ENCODE peak calls at places on chromosomes 1 and 21, in five cellular contexts. One of them, this sample, is unnamed.

GRCh38 chr1:27448982-27449381 is 41.0 kb downstream of the WASF2 start:
- DNase-seq in HEK293T: no peak
- DNase-seq in activated CD4-positive, alpha-beta memory T cell treated with anti-CD3 and anti-CD28 coated beads for 36 hours: no peak
- DNase-seq in cardiac muscle cell: no peak
- DNase-seq in GM23248: no peak
- DNase-seq in this sample: no peak

GRCh38 chr1:19166066-19166465 is 44.0 kb downstream of the UBR4 start:
- DNase-seq in GM23248: no peak
- DNase-seq in cardiac muscle cell: no peak
- DNase-seq in activated CD4-positive, alpha-beta memory T cell treated with anti-CD3 and anti-CD28 coated beads for 36 hours: no peak
- DNase-seq in HEK293T: no peak
- DNase-seq in this sample: no peak

GRCh38 chr1:213523781-213524398 is 463.9 kb upstream of the PROX1 start:
- DNase-seq in HEK293T: no peak
- DNase-seq in activated CD4-positive, alpha-beta memory T cell treated with anti-CD3 and anti-CD28 coated beads for 36 hours: no peak
- DNase-seq in GM23248: no peak
- DNase-seq in cardiac muscle cell: no peak
- DNase-seq in this sample: no peak

GRCh38 chr1:39105061-39105840 is 79.1 kb downstream of the NDUFS5 start:
- DNase-seq in cardiac muscle cell: peak
- DNase-seq in HEK293T: peak
- DNase-seq in GM23248: peak
- DNase-seq in activated CD4-positive, alpha-beta memory T cell treated with anti-CD3 and anti-CD28 coated beads for 36 hours: peak
- DNase-seq in this sample: peak

GRCh38 chr1:105027838-105028471 is 1278.3 kb downstream of the AMY1C start:
- DNase-seq in cardiac muscle cell: no peak
- DNase-seq in GM23248: no peak
- DNase-seq in activated CD4-positive, alpha-beta memory T cell treated with anti-CD3 and anti-CD28 coated beads for 36 hours: no peak
- DNase-seq in HEK293T: no peak
- DNase-seq in this sample: no peak

GRCh38 chr1:23533288-23534130 is 2.5 kb upstream of the E2F2 start:
- DNase-seq in HEK293T: no peak
- DNase-seq in GM23248: no peak
- DNase-seq in activated CD4-positive, alpha-beta memory T cell treated with anti-CD3 and anti-CD28 coated beads for 36 hours: peak
- DNase-seq in cardiac muscle cell: no peak
- DNase-seq in this sample: no peak

GRCh38 chr1:109954180-109954579 is 30.4 kb upstream of the AHCYL1 start:
- DNase-seq in cardiac muscle cell: no peak
- DNase-seq in GM23248: no peak
- DNase-seq in HEK293T: no peak
- DNase-seq in activated CD4-positive, alpha-beta memory T cell treated with anti-CD3 and anti-CD28 coated beads for 36 hours: no peak
- DNase-seq in this sample: no peak

GRCh38 chr1:226309398-226310122 is 596 bp upstream of the LIN9 start:
- DNase-seq in GM23248: peak
- DNase-seq in HEK293T: no peak
- DNase-seq in activated CD4-positive, alpha-beta memory T cell treated with anti-CD3 and anti-CD28 coated beads for 36 hours: no peak
- DNase-seq in cardiac muscle cell: peak
- DNase-seq in this sample: peak

GRCh38 chr1:232149302-232150201 is 480.4 kb downstream of the SIPA1L2 start:
- DNase-seq in GM23248: peak
- DNase-seq in cardiac muscle cell: peak
- DNase-seq in HEK293T: no peak
- DNase-seq in activated CD4-positive, alpha-beta memory T cell treated with anti-CD3 and anti-CD28 coated beads for 36 hours: no peak
- DNase-seq in this sample: peak

GRCh38 chr1:243716901-243717300 is 133.1 kb downstream of the AKT3 start:
- DNase-seq in cardiac muscle cell: no peak
- DNase-seq in activated CD4-positive, alpha-beta memory T cell treated with anti-CD3 and anti-CD28 coated beads for 36 hours: no peak
- DNase-seq in GM23248: peak
- DNase-seq in HEK293T: no peak
- DNase-seq in this sample: no peak

GRCh38 chr21:28111151-28111619 is 881.5 kb downstream of the LTN1 start:
- DNase-seq in GM23248: peak
- DNase-seq in activated CD4-positive, alpha-beta memory T cell treated with anti-CD3 and anti-CD28 coated beads for 36 hours: no peak
- DNase-seq in HEK293T: no peak
- DNase-seq in cardiac muscle cell: peak
- DNase-seq in this sample: peak

GRCh38 chr1:172167801-172168596 is 252.5 kb upstream of the C1orf105 start:
- DNase-seq in activated CD4-positive, alpha-beta memory T cell treated with anti-CD3 and anti-CD28 coated beads for 36 hours: no peak
- DNase-seq in HEK293T: no peak
- DNase-seq in GM23248: peak
- DNase-seq in cardiac muscle cell: peak
- DNase-seq in this sample: peak

GRCh38 chr1:66752000-66752592 is at the start of gene DYNLT5:
- DNase-seq in GM23248: peak
- DNase-seq in activated CD4-positive, alpha-beta memory T cell treated with anti-CD3 and anti-CD28 coated beads for 36 hours: no peak
- DNase-seq in HEK293T: no peak
- DNase-seq in cardiac muscle cell: peak
- DNase-seq in this sample: peak

GRCh38 chr1:235017191-235017590 is 111.4 kb downstream of the TOMM20 start:
- DNase-seq in GM23248: no peak
- DNase-seq in activated CD4-positive, alpha-beta memory T cell treated with anti-CD3 and anti-CD28 coated beads for 36 hours: no peak
- DNase-seq in cardiac muscle cell: no peak
- DNase-seq in HEK293T: no peak
- DNase-seq in this sample: no peak

GRCh38 chr21:42475526-42476492 is 20.2 kb downstream of the RSPH1 start:
- DNase-seq in GM23248: no peak
- DNase-seq in HEK293T: no peak
- DNase-seq in cardiac muscle cell: no peak
- DNase-seq in activated CD4-positive, alpha-beta memory T cell treated with anti-CD3 and anti-CD28 coated beads for 36 hours: no peak
- DNase-seq in this sample: no peak

GRCh38 chr1:205677152-205677551 is 3.2 kb downstream of the SLC45A3 start:
- DNase-seq in cardiac muscle cell: no peak
- DNase-seq in activated CD4-positive, alpha-beta memory T cell treated with anti-CD3 and anti-CD28 coated beads for 36 hours: no peak
- DNase-seq in GM23248: no peak
- DNase-seq in HEK293T: no peak
- DNase-seq in this sample: no peak

GRCh38 chr21:27564684-27565280 is 597.9 kb upstream of the ADAMTS5 start:
- DNase-seq in activated CD4-positive, alpha-beta memory T cell treated with anti-CD3 and anti-CD28 coated beads for 36 hours: peak
- DNase-seq in HEK293T: peak
- DNase-seq in cardiac muscle cell: peak
- DNase-seq in GM23248: peak
- DNase-seq in this sample: peak

GRCh38 chr1:98398649-98399048 is 262.9 kb upstream of the SNX7 start:
- DNase-seq in cardiac muscle cell: peak
- DNase-seq in HEK293T: no peak
- DNase-seq in GM23248: peak
- DNase-seq in activated CD4-positive, alpha-beta memory T cell treated with anti-CD3 and anti-CD28 coated beads for 36 hours: no peak
- DNase-seq in this sample: no peak

GRCh38 chr1:155570593-155570990 is 8.0 kb upstream of the ASH1L start:
- DNase-seq in HEK293T: no peak
- DNase-seq in activated CD4-positive, alpha-beta memory T cell treated with anti-CD3 and anti-CD28 coated beads for 36 hours: no peak
- DNase-seq in cardiac muscle cell: peak
- DNase-seq in GM23248: no peak
- DNase-seq in this sample: no peak

GRCh38 chr1:203133969-203134725 is 6.6 kb downstream of the ADORA1 start:
- DNase-seq in GM23248: peak
- DNase-seq in HEK293T: no peak
- DNase-seq in cardiac muscle cell: peak
- DNase-seq in activated CD4-positive, alpha-beta memory T cell treated with anti-CD3 and anti-CD28 coated beads for 36 hours: no peak
- DNase-seq in this sample: no peak

GRCh38 chr1:44839561-44839960 is 3.5 kb downstream of the PTCH2 start:
- DNase-seq in GM23248: no peak
- DNase-seq in cardiac muscle cell: no peak
- DNase-seq in activated CD4-positive, alpha-beta memory T cell treated with anti-CD3 and anti-CD28 coated beads for 36 hours: no peak
- DNase-seq in HEK293T: no peak
- DNase-seq in this sample: no peak

GRCh38 chr1:230749150-230749549 is 2.0 kb downstream of the CAPN9 start:
- DNase-seq in activated CD4-positive, alpha-beta memory T cell treated with anti-CD3 and anti-CD28 coated beads for 36 hours: no peak
- DNase-seq in cardiac muscle cell: no peak
- DNase-seq in HEK293T: no peak
- DNase-seq in GM23248: no peak
- DNase-seq in this sample: no peak

GRCh38 chr1:40153073-40153770 is 8.0 kb upstream of the RLF start:
- DNase-seq in activated CD4-positive, alpha-beta memory T cell treated with anti-CD3 and anti-CD28 coated beads for 36 hours: peak
- DNase-seq in HEK293T: peak
- DNase-seq in GM23248: peak
- DNase-seq in cardiac muscle cell: peak
- DNase-seq in this sample: peak

GRCh38 chr1:100955322-100955721 is 59.4 kb downstream of the SLC30A7 start:
- DNase-seq in cardiac muscle cell: peak
- DNase-seq in GM23248: peak
- DNase-seq in activated CD4-positive, alpha-beta memory T cell treated with anti-CD3 and anti-CD28 coated beads for 36 hours: no peak
- DNase-seq in HEK293T: no peak
- DNase-seq in this sample: peak

GRCh38 chr1:19596065-19596718 is 47.9 kb upstream of the NBL1 start:
- DNase-seq in activated CD4-positive, alpha-beta memory T cell treated with anti-CD3 and anti-CD28 coated beads for 36 hours: no peak
- DNase-seq in cardiac muscle cell: peak
- DNase-seq in HEK293T: peak
- DNase-seq in GM23248: peak
- DNase-seq in this sample: peak

GRCh38 chr1:6140413-6140812 is 39.7 kb downstream of the CHD5 start:
- DNase-seq in activated CD4-positive, alpha-beta memory T cell treated with anti-CD3 and anti-CD28 coated beads for 36 hours: no peak
- DNase-seq in GM23248: no peak
- DNase-seq in cardiac muscle cell: no peak
- DNase-seq in HEK293T: no peak
- DNase-seq in this sample: no peak

GRCh38 chr1:183583466-183583865 is 6.8 kb downstream of the NCF2 start:
- DNase-seq in GM23248: peak
- DNase-seq in activated CD4-positive, alpha-beta memory T cell treated with anti-CD3 and anti-CD28 coated beads for 36 hours: no peak
- DNase-seq in HEK293T: no peak
- DNase-seq in cardiac muscle cell: peak
- DNase-seq in this sample: no peak

GRCh38 chr1:39262802-39263201 is 58.3 kb downstream of the MACF1 start:
- DNase-seq in GM23248: no peak
- DNase-seq in activated CD4-positive, alpha-beta memory T cell treated with anti-CD3 and anti-CD28 coated beads for 36 hours: peak
- DNase-seq in cardiac muscle cell: peak
- DNase-seq in HEK293T: no peak
- DNase-seq in this sample: no peak

GRCh38 chr1:171742577-171742922 is 685 bp upstream of the VAMP4 start:
- DNase-seq in cardiac muscle cell: peak
- DNase-seq in HEK293T: peak
- DNase-seq in activated CD4-positive, alpha-beta memory T cell treated with anti-CD3 and anti-CD28 coated beads for 36 hours: peak
- DNase-seq in GM23248: peak
- DNase-seq in this sample: peak

GRCh38 chr1:236129315-236129714 is 13.0 kb upstream of the GPR137B start:
- DNase-seq in activated CD4-positive, alpha-beta memory T cell treated with anti-CD3 and anti-CD28 coated beads for 36 hours: no peak
- DNase-seq in HEK293T: no peak
- DNase-seq in GM23248: no peak
- DNase-seq in cardiac muscle cell: no peak
- DNase-seq in this sample: no peak

GRCh38 chr1:167984886-167985489 is 48.1 kb upstream of the MPC2 start:
- DNase-seq in cardiac muscle cell: no peak
- DNase-seq in GM23248: no peak
- DNase-seq in HEK293T: no peak
- DNase-seq in activated CD4-positive, alpha-beta memory T cell treated with anti-CD3 and anti-CD28 coated beads for 36 hours: peak
- DNase-seq in this sample: no peak

GRCh38 chr1:2962946-2963345 is 58.3 kb upstream of the ACTRT2 start:
- DNase-seq in GM23248: no peak
- DNase-seq in HEK293T: no peak
- DNase-seq in cardiac muscle cell: no peak
- DNase-seq in activated CD4-positive, alpha-beta memory T cell treated with anti-CD3 and anti-CD28 coated beads for 36 hours: no peak
- DNase-seq in this sample: no peak

GRCh38 chr21:20404915-20405314 is 593.3 kb upstream of the NCAM2 start:
- DNase-seq in GM23248: no peak
- DNase-seq in HEK293T: no peak
- DNase-seq in activated CD4-positive, alpha-beta memory T cell treated with anti-CD3 and anti-CD28 coated beads for 36 hours: no peak
- DNase-seq in cardiac muscle cell: no peak
- DNase-seq in this sample: no peak

GRCh38 chr1:26378088-26378878 is 5.7 kb upstream of the ZNF683 start:
- DNase-seq in GM23248: peak
- DNase-seq in cardiac muscle cell: peak
- DNase-seq in activated CD4-positive, alpha-beta memory T cell treated with anti-CD3 and anti-CD28 coated beads for 36 hours: peak
- DNase-seq in HEK293T: no peak
- DNase-seq in this sample: peak

GRCh38 chr21:44532712-44533111 is 7.3 kb downstream of the KRTAP10-1 start:
- DNase-seq in activated CD4-positive, alpha-beta memory T cell treated with anti-CD3 and anti-CD28 coated beads for 36 hours: no peak
- DNase-seq in GM23248: no peak
- DNase-seq in cardiac muscle cell: no peak
- DNase-seq in HEK293T: no peak
- DNase-seq in this sample: no peak

GRCh38 chr21:27391990-27392389 is 425.1 kb upstream of the ADAMTS5 start:
- DNase-seq in HEK293T: no peak
- DNase-seq in cardiac muscle cell: no peak
- DNase-seq in GM23248: no peak
- DNase-seq in activated CD4-positive, alpha-beta memory T cell treated with anti-CD3 and anti-CD28 coated beads for 36 hours: no peak
- DNase-seq in this sample: no peak

GRCh38 chr1:201790261-201790660 is 38.7 kb upstream of the IPO9 start:
- DNase-seq in activated CD4-positive, alpha-beta memory T cell treated with anti-CD3 and anti-CD28 coated beads for 36 hours: no peak
- DNase-seq in cardiac muscle cell: peak
- DNase-seq in HEK293T: no peak
- DNase-seq in GM23248: peak
- DNase-seq in this sample: peak